ENCODE peak calls at places on chromosomes 4 and X, in ten cellular contexts. Y is K562, S is prostate gland, W is suprapubic skin, Z is stomach, Q is sigmoid colon, E is GM23338, A is upper lobe of left lung, L is H1, K is SK-N-SH. R is an unnamed sample.

GRCh38 chrX:47815901-47816845 is 20.5 kb upstream of the ZNF81 start:
- DNase-seq in Y (peak), A (no peak), S (no peak), Q (no peak), W (no peak), K (no peak), L (no peak), Z (no peak), E (peak), R (no peak)

GRCh38 chrX:2610246-2611170 is 80.6 kb upstream of the CD99 start:
- DNase-seq in Z (no peak), S (no peak), Y (no peak), K (no peak), E (no peak), Q (no peak), W (no peak), L (no peak), A (no peak), R (no peak)

GRCh38 chr4:112979881-112980421 is 69.5 kb upstream of the ANK2 start:
- DNase-seq in E (no peak), Y (no peak), L (no peak), K (no peak), Z (no peak), W (no peak), S (no peak), A (no peak), Q (no peak), R (no peak)

GRCh38 chr4:97493815-97494518 is 649.3 kb downstream of the STPG2 start:
- DNase-seq in K (no peak), S (no peak), A (no peak), Y (no peak), Q (no peak), L (no peak), E (peak), Z (no peak), W (no peak), R (no peak)

GRCh38 chrX:72630185-72630584 is 57.5 kb upstream of the HDAC8 start:
- DNase-seq in E (no peak), W (no peak), Y (no peak), K (no peak), A (no peak), Q (no peak), S (no peak), Z (no peak), L (no peak), R (no peak)

GRCh38 chr4:57966987-57967760 is 857.0 kb upstream of the IGFBP7 start:
- DNase-seq in A (no peak), L (no peak), Q (no peak), E (no peak), W (no peak), Y (no peak), K (no peak), Z (no peak), S (no peak), R (no peak)

GRCh38 chrX:29652484-29652883 is 562.9 kb upstream of the MAGEB2 start:
- DNase-seq in Z (no peak), L (no peak), A (no peak), Y (no peak), W (no peak), Q (no peak), E (peak), S (no peak), K (no peak), R (no peak)

GRCh38 chr4:4866124-4866832 is 6.8 kb downstream of the MSX1 start:
- DNase-seq in L (no peak), W (no peak), K (peak), Z (no peak), E (peak), A (no peak), Y (no peak), Q (no peak), S (no peak), R (peak)

GRCh38 chr4:124152130-124152529 is 560.4 kb downstream of the ANKRD50 start:
- DNase-seq in K (no peak), Y (no peak), W (no peak), Q (no peak), E (no peak), Z (no peak), L (no peak), S (no peak), A (no peak), R (no peak)

GRCh38 chrX:1392376-1393130 is 640 bp upstream of the SLC25A6 start:
- DNase-seq in A (peak), K (peak), W (no peak), Q (peak), S (peak), Z (peak), L (no peak), Y (peak), E (peak), R (no peak)

GRCh38 chrX:119617511-119618164 is 11.4 kb upstream of the NKRF start:
- DNase-seq in Y (no peak), W (no peak), Q (no peak), A (peak), S (no peak), E (peak), L (no peak), Z (peak), K (no peak), R (no peak)

GRCh38 chrX:12352922-12353321 is 214.6 kb downstream of the FRMPD4 start:
- DNase-seq in Q (no peak), A (no peak), S (no peak), K (no peak), W (no peak), L (no peak), Y (no peak), E (peak), Z (no peak), R (no peak)

GRCh38 chr4:152181150-152181549 is 354.7 kb downstream of the FBXW7 start:
- DNase-seq in Y (no peak), K (no peak), W (no peak), L (no peak), E (no peak), A (no peak), S (no peak), Q (no peak), Z (no peak), R (no peak)

GRCh38 chr4:117479673-117480072 is 394.3 kb upstream of the TRAM1L1 start:
- DNase-seq in A (no peak), K (no peak), L (no peak), Q (no peak), Z (no peak), S (no peak), Y (no peak), E (no peak), W (no peak), R (no peak)

GRCh38 chr4:47374477-47374876 is 89.0 kb downstream of the COMMD8 start:
- DNase-seq in A (no peak), Q (no peak), W (no peak), L (no peak), Y (no peak), K (no peak), S (no peak), E (no peak), Z (no peak), R (no peak)

GRCh38 chr4:577499-578450 is 1.7 kb upstream of the TMEM271 start:
- DNase-seq in E (peak), Y (no peak), W (no peak), A (no peak), L (peak), Z (no peak), K (peak), Q (no peak), S (no peak), R (peak)

GRCh38 chrX:18619288-18619687 is 52.6 kb downstream of the RS1 start:
- DNase-seq in L (no peak), E (no peak), Q (no peak), Z (no peak), A (no peak), Y (no peak), K (no peak), W (no peak), S (no peak), R (no peak)

GRCh38 chr4:98565646-98566403 is 92.6 kb downstream of the TSPAN5 start:
- DNase-seq in W (no peak), Z (no peak), A (no peak), Y (no peak), Q (no peak), S (no peak), L (no peak), E (no peak), K (no peak), R (no peak)

GRCh38 chr4:107901213-107901934 is 30.0 kb upstream of the CYP2U1 start:
- DNase-seq in Q (no peak), E (peak), K (no peak), S (no peak), W (no peak), Z (no peak), A (no peak), Y (no peak), L (no peak), R (no peak)

GRCh38 chrX:118780915-118781314 is 42.7 kb upstream of the ZCCHC12 start:
- DNase-seq in Z (no peak), E (no peak), W (no peak), A (no peak), K (no peak), Y (no peak), Q (no peak), S (no peak), L (no peak), R (no peak)

GRCh38 chrX:129842510-129843208 is 1.0 kb downstream of the ZDHHC9 start:
- DNase-seq in L (no peak), Q (peak), E (peak), S (peak), Z (peak), A (peak), W (no peak), Y (peak), K (peak), R (peak)

GRCh38 chr4:54228064-54228527 is 997 bp upstream of the PDGFRA start:
- DNase-seq in Z (peak), A (peak), Y (peak), W (peak), Q (peak), S (no peak), L (no peak), K (peak), E (peak), R (peak)

GRCh38 chrX:30905325-30905724 is 16.3 kb upstream of the TAB3 start:
- DNase-seq in S (no peak), Z (no peak), A (no peak), Q (no peak), L (no peak), Y (peak), W (no peak), K (no peak), E (no peak), R (no peak)
- TF ChIP-seq POLR2AphosphoS5 in S (no peak), Z (no peak), A (no peak), Q (no peak), L (no peak), Y (no peak), W (no peak), K (no peak), E (no peak), R (no peak)

GRCh38 chrX:103378990-103379389 is 2.7 kb downstream of the BEX3 start:
- DNase-seq in K (no peak), W (no peak), E (no peak), A (no peak), L (no peak), Z (no peak), Q (no peak), S (no peak), Y (no peak), R (no peak)

GRCh38 chrX:103373581-103373980 is 2.8 kb upstream of the BEX3 start:
- DNase-seq in W (no peak), S (no peak), E (no peak), Z (no peak), L (no peak), Y (no peak), K (no peak), A (no peak), Q (no peak), R (no peak)

GRCh38 chrX:103372886-103373285 is 3.5 kb upstream of the BEX3 start:
- DNase-seq in E (no peak), A (no peak), K (no peak), Y (no peak), W (no peak), S (no peak), Q (no peak), L (no peak), Z (no peak), R (no peak)

GRCh38 chrX:103376979-103377324 is 614 bp downstream of the BEX3 start:
- DNase-seq in E (peak), W (no peak), Q (no peak), Z (no peak), L (no peak), S (no peak), K (peak), A (no peak), Y (no peak), R (no peak)

DNA sequence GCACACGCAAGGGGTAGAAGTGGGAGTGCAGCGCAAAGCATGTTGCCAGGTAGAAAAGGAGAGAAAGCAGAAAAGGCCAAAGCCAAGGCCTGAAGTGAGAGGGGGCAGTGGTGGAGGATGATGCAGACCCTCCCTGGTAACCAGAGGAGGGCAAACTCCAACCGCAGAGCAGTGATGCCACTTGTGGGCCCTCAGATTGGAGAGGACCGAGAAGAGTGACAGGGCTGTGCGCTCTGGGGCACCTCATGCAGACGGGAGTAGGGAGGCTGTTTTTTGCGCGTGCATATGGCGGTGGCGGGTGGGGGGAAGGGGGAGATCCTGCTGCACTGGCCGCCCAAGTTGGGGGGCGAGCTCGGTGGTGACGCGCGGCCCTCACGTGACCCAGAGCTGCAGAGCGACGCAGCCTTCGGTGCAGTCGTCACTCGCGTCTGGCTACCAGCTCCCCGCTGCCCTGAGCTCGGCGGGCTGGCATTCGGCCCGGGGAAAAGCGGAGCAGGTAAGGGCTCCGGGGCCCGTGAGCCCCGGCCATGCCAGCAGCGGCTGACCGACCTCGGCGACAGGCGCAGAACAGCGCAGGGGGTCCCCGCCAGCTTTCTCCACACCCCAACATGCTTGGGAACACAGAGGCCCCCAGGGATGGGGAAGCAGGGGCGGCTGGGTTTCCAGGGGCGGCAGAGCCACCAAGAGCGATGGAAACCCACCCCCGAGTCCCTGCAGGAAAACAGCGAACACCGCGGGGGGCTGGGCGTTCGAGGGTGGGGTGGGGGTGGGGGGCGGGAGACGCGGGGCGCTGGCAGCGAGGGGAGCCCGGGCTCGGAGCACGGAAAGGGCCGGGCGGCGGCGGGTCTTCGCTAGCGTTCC is at the start of gene BEX3:
- DNase-seq in Y (no peak), S (peak), L (peak), W (peak), Q (peak), K (peak), Z (peak), E (peak), A (peak), R (peak)
- TF ChIP-seq POLR2AphosphoS5 in Y (no peak), S (peak), L (peak), W (no peak), Q (peak), K (peak), Z (peak), E (peak), A (peak), R (peak)

DNA sequence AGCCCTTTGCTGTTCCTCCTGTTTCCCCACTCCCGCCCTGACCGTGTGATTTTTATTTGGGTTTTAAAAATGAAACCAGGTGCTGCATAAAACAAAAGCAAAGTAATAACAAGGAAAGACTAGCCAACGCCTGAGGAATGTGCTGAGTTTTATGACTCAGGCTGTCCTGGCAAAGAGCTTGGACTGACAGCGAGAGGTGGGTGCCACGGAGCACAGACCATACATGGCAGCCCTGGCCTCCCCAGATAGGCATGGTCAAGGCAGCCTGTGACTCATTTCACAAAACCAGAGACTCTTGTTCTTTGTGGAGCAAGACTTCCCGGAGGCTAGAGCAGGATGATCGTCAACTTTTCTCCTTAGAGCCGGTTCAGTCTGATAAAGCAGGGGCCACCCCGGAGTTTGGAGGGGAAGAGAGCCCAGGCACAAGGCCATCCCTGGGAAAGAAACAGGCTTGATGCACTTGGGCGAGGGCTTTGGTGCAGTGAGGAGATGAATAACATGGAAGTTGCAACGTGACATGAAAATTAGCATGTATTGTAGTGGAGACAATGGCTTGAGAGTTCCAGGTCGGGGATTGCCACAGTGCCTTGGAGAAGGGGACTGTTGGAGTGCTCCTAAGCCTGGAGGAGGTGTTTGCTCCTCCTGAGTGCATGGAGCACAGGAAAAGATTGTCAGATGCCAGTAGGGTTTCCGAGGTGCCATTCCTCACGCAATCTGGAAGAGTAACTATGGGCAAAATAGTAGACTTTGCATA is 54.8 kb downstream of the C4orf51 start:
- DNase-seq in A (peak), Q (peak), W (no peak), S (peak), Z (peak), Y (peak), K (no peak), L (no peak), E (no peak), R (no peak)
- TF ChIP-seq POLR2AphosphoS5 in A (peak), Q (peak), W (no peak), S (peak), Z (peak), Y (no peak), K (peak), L (no peak), E (no peak), R (no peak)

DNA sequence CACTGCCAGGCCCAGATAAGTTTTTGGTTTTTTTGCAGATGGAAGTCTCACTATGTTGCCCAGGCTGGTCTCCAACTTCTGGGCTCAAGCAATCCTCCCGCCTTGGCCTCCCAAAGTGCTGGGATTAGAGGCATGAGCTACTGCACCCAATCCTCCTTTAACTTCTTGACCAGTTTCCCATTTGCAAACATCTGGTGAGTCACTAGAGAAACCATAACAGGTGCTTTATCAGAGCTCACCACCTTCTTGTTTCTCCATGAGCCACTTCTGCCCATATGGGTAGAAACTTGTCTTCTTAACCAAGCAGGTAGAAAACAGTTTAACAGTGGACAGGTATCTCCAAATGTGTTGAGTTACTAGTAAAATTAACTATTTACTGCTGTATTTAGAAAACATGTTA is 128.4 kb upstream of the AP1S2 start:
- DNase-seq in W (no peak), Q (no peak), Y (no peak), A (no peak), K (no peak), E (no peak), S (no peak), Z (no peak), L (no peak), R (no peak)
- TF ChIP-seq POLR2AphosphoS5 in W (no peak), Q (no peak), Y (no peak), A (no peak), K (no peak), E (no peak), S (no peak), Z (no peak), L (no peak), R (no peak)

DNA sequence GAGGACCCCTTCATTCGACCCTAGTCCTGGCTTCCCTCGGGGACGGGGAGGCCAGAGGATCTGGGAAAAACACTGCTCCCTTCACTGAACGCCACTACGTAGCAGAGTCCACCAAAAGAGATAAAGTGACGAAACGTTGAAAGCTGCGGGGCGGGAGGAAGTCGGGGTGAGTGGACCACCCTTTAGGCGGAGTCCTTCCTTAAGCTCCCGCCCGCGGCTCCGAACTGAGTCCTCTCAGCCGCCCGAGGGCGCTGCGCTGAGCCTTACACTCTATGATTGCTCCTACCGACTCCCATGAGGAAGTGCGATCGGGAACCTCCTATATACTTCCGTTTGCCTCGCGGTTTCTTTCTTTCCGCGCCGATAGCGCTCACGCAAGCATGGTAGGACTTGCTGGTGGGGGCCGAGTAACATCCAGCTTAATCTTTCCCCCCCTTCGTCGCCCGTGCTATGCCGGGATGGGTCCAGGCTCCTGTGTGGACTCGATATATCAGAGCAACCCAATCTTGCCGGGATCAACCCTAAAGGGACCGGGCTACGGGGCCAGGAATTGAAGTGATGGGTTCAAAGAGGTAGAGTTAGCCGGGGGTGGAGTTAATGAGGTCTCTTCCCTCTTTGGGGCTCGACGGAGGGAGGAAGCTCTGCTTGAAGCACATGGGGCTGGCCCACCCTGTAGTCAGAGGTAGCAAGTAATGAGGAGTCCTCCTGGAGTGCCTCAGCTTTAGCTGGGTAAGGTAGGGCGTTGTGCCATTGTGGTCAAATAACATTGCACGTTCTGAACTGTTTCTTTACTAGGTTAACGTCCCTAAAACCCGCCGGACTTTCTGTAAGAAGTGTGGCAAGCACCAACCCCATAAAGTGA is at the start of gene RPL36A:
- DNase-seq in K (peak), Y (peak), S (peak), A (peak), W (peak), Z (peak), E (peak), Q (peak), L (peak), R (peak)
- TF ChIP-seq POLR2AphosphoS5 in K (peak), Y (peak), S (peak), A (peak), W (peak), Z (peak), E (peak), Q (peak), L (peak), R (peak)

GRCh38 chr4:82780398-82781231 is 18.0 kb downstream of the SCD5 start:
- DNase-seq in K (peak), W (no peak), Z (peak), S (peak), Q (peak), E (peak), Y (peak), A (peak), L (no peak), R (peak)
- TF ChIP-seq POLR2AphosphoS5 in K (no peak), W (no peak), Z (no peak), S (no peak), Q (no peak), E (no peak), Y (no peak), A (no peak), L (no peak), R (no peak)

R was measured in spleen.